ENCODE peak calls at places on chromosomes 16 and 17, in eight cellular contexts. One of them, this sample, is unnamed.

GRCh38 chr16:77723108-77723514 is 797 bp downstream of the NUDT7 start:
- DNase-seq in glutamatergic neuron: no peak
- DNase-seq in mammary epithelial cell: peak
- DNase-seq in GM23338: no peak
- DNase-seq in AG09319: peak
- DNase-seq in neural progenitor cell: no peak
- DNase-seq in pancreas: no peak
- DNase-seq in esophagus squamous epithelium: no peak
- DNase-seq in this sample: no peak

GRCh38 chr17:67372751-67373150 is 4.3 kb upstream of the PITPNC1 start:
- DNase-seq in glutamatergic neuron: no peak
- DNase-seq in mammary epithelial cell: no peak
- DNase-seq in GM23338: no peak
- DNase-seq in AG09319: no peak
- DNase-seq in neural progenitor cell: no peak
- DNase-seq in pancreas: no peak
- DNase-seq in esophagus squamous epithelium: no peak
- DNase-seq in this sample: no peak

GRCh38 chr16:89906141-89907025 is 12.3 kb upstream of the MC1R start:
- DNase-seq in glutamatergic neuron: peak
- DNase-seq in mammary epithelial cell: no peak
- DNase-seq in GM23338: no peak
- DNase-seq in AG09319: no peak
- DNase-seq in neural progenitor cell: no peak
- DNase-seq in pancreas: no peak
- DNase-seq in esophagus squamous epithelium: no peak
- DNase-seq in this sample: no peak

GRCh38 chr16:89522287-89522686 is 14.1 kb downstream of the SPG7 start:
- DNase-seq in glutamatergic neuron: no peak
- DNase-seq in mammary epithelial cell: no peak
- DNase-seq in GM23338: no peak
- DNase-seq in AG09319: no peak
- DNase-seq in neural progenitor cell: no peak
- DNase-seq in pancreas: no peak
- DNase-seq in esophagus squamous epithelium: no peak
- DNase-seq in this sample: no peak

GRCh38 chr17:2929881-2930533 is 133.4 kb downstream of the OR1D5 start:
- DNase-seq in glutamatergic neuron: peak
- DNase-seq in mammary epithelial cell: peak
- DNase-seq in GM23338: peak
- DNase-seq in AG09319: no peak
- DNase-seq in neural progenitor cell: peak
- DNase-seq in pancreas: peak
- DNase-seq in esophagus squamous epithelium: no peak
- DNase-seq in this sample: peak

GRCh38 chr16:53098526-53099317 is 43.9 kb downstream of the CHD9 start:
- DNase-seq in glutamatergic neuron: peak
- DNase-seq in mammary epithelial cell: peak
- DNase-seq in GM23338: peak
- DNase-seq in AG09319: no peak
- DNase-seq in neural progenitor cell: peak
- DNase-seq in pancreas: peak
- DNase-seq in esophagus squamous epithelium: peak
- DNase-seq in this sample: no peak

GRCh38 chr16:1923299-1924034 is 5.3 kb upstream of the HS3ST6 start:
- DNase-seq in glutamatergic neuron: peak
- DNase-seq in mammary epithelial cell: no peak
- DNase-seq in GM23338: peak
- DNase-seq in AG09319: peak
- DNase-seq in neural progenitor cell: peak
- DNase-seq in pancreas: no peak
- DNase-seq in esophagus squamous epithelium: no peak
- DNase-seq in this sample: peak

GRCh38 chr16:74700206-74701040 is at the start of gene MLKL:
- DNase-seq in glutamatergic neuron: peak
- DNase-seq in mammary epithelial cell: peak
- DNase-seq in GM23338: peak
- DNase-seq in AG09319: no peak
- DNase-seq in neural progenitor cell: peak
- DNase-seq in pancreas: peak
- DNase-seq in esophagus squamous epithelium: no peak
- DNase-seq in this sample: no peak

GRCh38 chr16:70696952-70697600 is 11.2 kb upstream of the MTSS2 start:
- DNase-seq in glutamatergic neuron: no peak
- DNase-seq in mammary epithelial cell: no peak
- DNase-seq in GM23338: no peak
- DNase-seq in AG09319: no peak
- DNase-seq in neural progenitor cell: no peak
- DNase-seq in pancreas: no peak
- DNase-seq in esophagus squamous epithelium: no peak
- DNase-seq in this sample: no peak

GRCh38 chr17:75914643-75915265 is 10.1 kb upstream of the MRPL38 start:
- DNase-seq in glutamatergic neuron: no peak
- DNase-seq in mammary epithelial cell: no peak
- DNase-seq in GM23338: peak
- DNase-seq in AG09319: no peak
- DNase-seq in neural progenitor cell: no peak
- DNase-seq in pancreas: no peak
- DNase-seq in esophagus squamous epithelium: no peak
- DNase-seq in this sample: no peak

GRCh38 chr17:16516594-16517018 is 24.6 kb upstream of the LRRC75A start:
- DNase-seq in glutamatergic neuron: peak
- DNase-seq in mammary epithelial cell: peak
- DNase-seq in GM23338: no peak
- DNase-seq in AG09319: no peak
- DNase-seq in neural progenitor cell: peak
- DNase-seq in pancreas: no peak
- DNase-seq in esophagus squamous epithelium: no peak
- DNase-seq in this sample: peak

GRCh38 chr17:3957735-3958134 is 6.5 kb downstream of the ATP2A3 start:
- DNase-seq in glutamatergic neuron: no peak
- DNase-seq in mammary epithelial cell: no peak
- DNase-seq in GM23338: no peak
- DNase-seq in AG09319: no peak
- DNase-seq in neural progenitor cell: no peak
- DNase-seq in pancreas: no peak
- DNase-seq in esophagus squamous epithelium: no peak
- DNase-seq in this sample: no peak

GRCh38 chr17:20073056-20073979 is 64.2 kb downstream of the SPECC1 start:
- DNase-seq in glutamatergic neuron: no peak
- DNase-seq in mammary epithelial cell: no peak
- DNase-seq in GM23338: peak
- DNase-seq in AG09319: no peak
- DNase-seq in neural progenitor cell: no peak
- DNase-seq in pancreas: no peak
- DNase-seq in esophagus squamous epithelium: no peak
- DNase-seq in this sample: no peak

GRCh38 chr17:81483085-81483861 is 29.3 kb downstream of the ACTG1 start:
- DNase-seq in glutamatergic neuron: peak
- DNase-seq in mammary epithelial cell: no peak
- DNase-seq in GM23338: no peak
- DNase-seq in AG09319: no peak
- DNase-seq in neural progenitor cell: peak
- DNase-seq in pancreas: peak
- DNase-seq in esophagus squamous epithelium: no peak
- DNase-seq in this sample: peak

GRCh38 chr17:7982171-7982570 is 20.2 kb upstream of the GUCY2D start:
- DNase-seq in glutamatergic neuron: no peak
- DNase-seq in mammary epithelial cell: peak
- DNase-seq in GM23338: no peak
- DNase-seq in AG09319: no peak
- DNase-seq in neural progenitor cell: no peak
- DNase-seq in pancreas: no peak
- DNase-seq in esophagus squamous epithelium: no peak
- DNase-seq in this sample: no peak

GRCh38 chr17:8913879-8914278 is 46.4 kb upstream of the PIK3R6 start:
- DNase-seq in glutamatergic neuron: no peak
- DNase-seq in mammary epithelial cell: no peak
- DNase-seq in GM23338: no peak
- DNase-seq in AG09319: no peak
- DNase-seq in neural progenitor cell: no peak
- DNase-seq in pancreas: no peak
- DNase-seq in esophagus squamous epithelium: no peak
- DNase-seq in this sample: no peak

GRCh38 chr16:50213939-50214519 is 52.3 kb upstream of the ADCY7 start:
- DNase-seq in glutamatergic neuron: no peak
- DNase-seq in mammary epithelial cell: peak
- DNase-seq in GM23338: peak
- DNase-seq in AG09319: no peak
- DNase-seq in neural progenitor cell: peak
- DNase-seq in pancreas: no peak
- DNase-seq in esophagus squamous epithelium: no peak
- DNase-seq in this sample: no peak

GRCh38 chr16:81623365-81624102 is 155.6 kb upstream of the PLCG2 start:
- DNase-seq in glutamatergic neuron: no peak
- DNase-seq in mammary epithelial cell: peak
- DNase-seq in GM23338: peak
- DNase-seq in AG09319: no peak
- DNase-seq in neural progenitor cell: peak
- DNase-seq in pancreas: no peak
- DNase-seq in esophagus squamous epithelium: no peak
- DNase-seq in this sample: peak

DNA sequence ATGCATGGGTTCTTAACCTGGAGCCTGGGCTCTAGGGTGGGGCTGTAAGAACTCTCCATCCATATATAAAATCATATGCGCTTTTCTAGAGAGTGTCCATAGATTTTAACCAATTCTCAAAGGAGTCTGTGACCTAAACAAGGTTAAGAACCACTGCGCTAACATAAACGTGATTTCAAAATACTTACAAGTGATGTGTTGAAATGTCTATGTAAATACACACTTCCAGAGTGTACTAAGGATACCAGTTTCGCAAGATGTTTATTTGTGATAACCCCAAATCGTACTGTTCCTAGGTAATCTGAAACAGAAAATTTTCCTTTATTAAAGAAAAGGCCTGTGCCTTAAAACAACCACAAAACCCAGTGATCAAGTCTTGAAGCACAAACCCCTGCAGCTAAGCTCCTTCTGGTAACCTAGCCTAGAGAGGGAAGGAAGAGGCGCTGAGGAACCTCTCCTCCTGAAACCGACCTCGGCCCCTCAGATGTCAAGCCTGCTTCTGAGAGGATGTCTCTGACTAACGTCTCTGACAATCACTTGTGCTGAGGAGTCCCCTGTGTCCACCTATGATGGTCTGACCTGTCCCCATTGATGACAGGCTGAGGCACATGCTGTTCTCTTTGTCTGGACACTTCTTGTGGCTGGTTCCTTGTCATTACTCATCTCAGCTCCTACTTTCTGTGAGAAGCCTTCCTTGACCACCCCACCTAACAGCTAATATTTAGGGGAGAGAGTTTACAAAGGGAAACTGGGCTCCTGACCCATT is 32.2 kb downstream of the SNN start:
- DNase-seq in glutamatergic neuron: no peak
- DNase-seq in mammary epithelial cell: no peak
- DNase-seq in GM23338: no peak
- DNase-seq in AG09319: no peak
- DNase-seq in neural progenitor cell: no peak
- DNase-seq in pancreas: no peak
- DNase-seq in esophagus squamous epithelium: no peak
- DNase-seq in this sample: no peak
- TF ChIP-seq CTCF in glutamatergic neuron: no peak
- TF ChIP-seq CTCF in mammary epithelial cell: no peak
- TF ChIP-seq CTCF in GM23338: no peak
- TF ChIP-seq CTCF in AG09319: no peak
- TF ChIP-seq CTCF in neural progenitor cell: no peak
- TF ChIP-seq CTCF in pancreas: no peak
- TF ChIP-seq CTCF in esophagus squamous epithelium: no peak
- TF ChIP-seq CTCF in this sample: no peak

GRCh38 chr17:57784226-57784895 is 39.3 kb upstream of the CCDC182 start:
- DNase-seq in glutamatergic neuron: no peak
- DNase-seq in mammary epithelial cell: no peak
- DNase-seq in GM23338: no peak
- DNase-seq in AG09319: no peak
- DNase-seq in neural progenitor cell: no peak
- DNase-seq in pancreas: no peak
- DNase-seq in esophagus squamous epithelium: no peak
- DNase-seq in this sample: no peak
- TF ChIP-seq CTCF in glutamatergic neuron: no peak
- TF ChIP-seq CTCF in mammary epithelial cell: no peak
- TF ChIP-seq CTCF in GM23338: no peak
- TF ChIP-seq CTCF in AG09319: no peak
- TF ChIP-seq CTCF in neural progenitor cell: no peak
- TF ChIP-seq CTCF in pancreas: no peak
- TF ChIP-seq CTCF in esophagus squamous epithelium: no peak
- TF ChIP-seq CTCF in this sample: no peak

GRCh38 chr17:64213995-64214507 is 49.0 kb downstream of the TEX2 start:
- DNase-seq in glutamatergic neuron: no peak
- DNase-seq in mammary epithelial cell: no peak
- DNase-seq in GM23338: no peak
- DNase-seq in AG09319: no peak
- DNase-seq in neural progenitor cell: no peak
- DNase-seq in pancreas: no peak
- DNase-seq in esophagus squamous epithelium: no peak
- DNase-seq in this sample: no peak
- TF ChIP-seq CTCF in glutamatergic neuron: no peak
- TF ChIP-seq CTCF in mammary epithelial cell: no peak
- TF ChIP-seq CTCF in GM23338: no peak
- TF ChIP-seq CTCF in AG09319: no peak
- TF ChIP-seq CTCF in neural progenitor cell: no peak
- TF ChIP-seq CTCF in pancreas: no peak
- TF ChIP-seq CTCF in esophagus squamous epithelium: no peak
- TF ChIP-seq CTCF in this sample: no peak

GRCh38 chr16:64408699-64409098 is 713.2 kb downstream of the CDH11 start:
- DNase-seq in glutamatergic neuron: no peak
- DNase-seq in mammary epithelial cell: no peak
- DNase-seq in GM23338: peak
- DNase-seq in AG09319: no peak
- DNase-seq in neural progenitor cell: no peak
- DNase-seq in pancreas: no peak
- DNase-seq in esophagus squamous epithelium: no peak
- DNase-seq in this sample: no peak
- TF ChIP-seq CTCF in glutamatergic neuron: no peak
- TF ChIP-seq CTCF in mammary epithelial cell: no peak
- TF ChIP-seq CTCF in GM23338: peak
- TF ChIP-seq CTCF in AG09319: no peak
- TF ChIP-seq CTCF in neural progenitor cell: peak
- TF ChIP-seq CTCF in pancreas: no peak
- TF ChIP-seq CTCF in esophagus squamous epithelium: no peak
- TF ChIP-seq CTCF in this sample: no peak